ENCODE peak calls at places on chromosomes 13 and 19, in six cellular contexts. One of them, this sample, is unnamed.

GRCh38 chr19:3955688-3956087 is 15.2 kb downstream of the DAPK3 start:
- DNase-seq in A549: no peak
- DNase-seq in endothelial cell of umbilical vein: no peak
- DNase-seq in K562: no peak
- DNase-seq in HepG2: no peak
- DNase-seq in GM12878: no peak
- DNase-seq in this sample: no peak

GRCh38 chr19:15529774-15530372 is 21.5 kb downstream of the CYP4F22 start:
- DNase-seq in A549: no peak
- DNase-seq in endothelial cell of umbilical vein: no peak
- DNase-seq in K562: no peak
- DNase-seq in HepG2: no peak
- DNase-seq in GM12878: no peak
- DNase-seq in this sample: no peak

GRCh38 chr13:108733141-108733540 is 103.7 kb downstream of the MYO16 start:
- DNase-seq in A549: no peak
- DNase-seq in endothelial cell of umbilical vein: no peak
- DNase-seq in K562: no peak
- DNase-seq in HepG2: no peak
- DNase-seq in GM12878: no peak
- DNase-seq in this sample: no peak

GRCh38 chr19:35959040-35959967 is 23.1 kb downstream of the LRFN3 start:
- DNase-seq in A549: no peak
- DNase-seq in endothelial cell of umbilical vein: no peak
- DNase-seq in K562: no peak
- DNase-seq in HepG2: no peak
- DNase-seq in GM12878: no peak
- DNase-seq in this sample: no peak

GRCh38 chr13:99415851-99416331 is 85.4 kb upstream of the TM9SF2 start:
- DNase-seq in A549: no peak
- DNase-seq in endothelial cell of umbilical vein: no peak
- DNase-seq in K562: no peak
- DNase-seq in HepG2: no peak
- DNase-seq in GM12878: no peak
- DNase-seq in this sample: no peak

GRCh38 chr13:26621731-26622401 is 64.4 kb downstream of the WASF3 start:
- DNase-seq in A549: no peak
- DNase-seq in endothelial cell of umbilical vein: no peak
- DNase-seq in K562: no peak
- DNase-seq in HepG2: peak
- DNase-seq in GM12878: no peak
- DNase-seq in this sample: no peak

GRCh38 chr13:110581489-110582185 is 20.1 kb upstream of the RAB20 start:
- DNase-seq in A549: no peak
- DNase-seq in endothelial cell of umbilical vein: no peak
- DNase-seq in K562: no peak
- DNase-seq in HepG2: no peak
- DNase-seq in GM12878: no peak
- DNase-seq in this sample: no peak

GRCh38 chr13:66087149-66087780 is 1142.9 kb downstream of the PCDH9 start:
- DNase-seq in A549: no peak
- DNase-seq in endothelial cell of umbilical vein: no peak
- DNase-seq in K562: no peak
- DNase-seq in HepG2: no peak
- DNase-seq in GM12878: no peak
- DNase-seq in this sample: no peak

GRCh38 chr19:387777-388176 is 21.2 kb downstream of the C2CD4C start:
- DNase-seq in A549: no peak
- DNase-seq in endothelial cell of umbilical vein: no peak
- DNase-seq in K562: no peak
- DNase-seq in HepG2: no peak
- DNase-seq in GM12878: no peak
- DNase-seq in this sample: no peak

GRCh38 chr19:21082011-21082975 is at the start of gene ZNF714:
- DNase-seq in A549: peak
- DNase-seq in endothelial cell of umbilical vein: peak
- DNase-seq in K562: peak
- DNase-seq in HepG2: peak
- DNase-seq in GM12878: peak
- DNase-seq in this sample: peak

GRCh38 chr19:10603084-10603872 is 16.2 kb upstream of the AP1M2 start:
- DNase-seq in A549: no peak
- DNase-seq in endothelial cell of umbilical vein: peak
- DNase-seq in K562: peak
- DNase-seq in HepG2: no peak
- DNase-seq in GM12878: peak
- DNase-seq in this sample: peak

GRCh38 chr19:50509366-50509765 is 1.6 kb downstream of the JOSD2 start:
- DNase-seq in A549: no peak
- DNase-seq in endothelial cell of umbilical vein: no peak
- DNase-seq in K562: peak
- DNase-seq in HepG2: no peak
- DNase-seq in GM12878: no peak
- DNase-seq in this sample: no peak

GRCh38 chr19:10419646-10420443 is 493 bp upstream of the PDE4A start:
- DNase-seq in A549: peak
- DNase-seq in endothelial cell of umbilical vein: no peak
- DNase-seq in K562: peak
- DNase-seq in HepG2: no peak
- DNase-seq in GM12878: no peak
- DNase-seq in this sample: peak

DNA sequence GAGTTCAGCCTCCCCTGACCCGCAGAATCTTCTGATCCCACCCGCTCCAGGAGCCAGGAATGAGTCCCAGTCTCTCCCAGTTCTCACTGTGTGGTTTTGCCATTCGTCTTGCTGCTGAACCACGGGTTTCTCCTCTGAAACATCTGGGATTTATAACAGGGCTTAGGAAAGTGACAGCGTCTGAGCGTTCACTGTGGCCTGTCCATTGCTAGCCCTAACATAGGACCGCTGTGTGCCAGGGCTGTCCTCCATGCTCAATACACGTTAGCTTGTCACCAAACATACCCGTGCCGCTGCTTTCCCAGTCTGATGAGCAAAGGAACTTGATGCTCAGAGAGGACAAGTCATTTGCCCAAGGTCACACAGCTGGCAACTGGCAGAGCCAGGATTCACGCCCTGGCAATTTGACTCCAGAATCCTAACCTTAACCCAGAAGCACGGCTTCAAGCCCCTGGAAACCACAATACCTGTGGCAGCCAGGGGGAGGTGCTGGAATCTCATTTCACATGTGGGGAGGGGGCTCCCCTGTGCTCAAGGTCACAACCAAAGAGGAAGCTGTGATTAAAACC is 1.1 kb upstream of the APOE start:
- DNase-seq in A549: no peak
- DNase-seq in endothelial cell of umbilical vein: no peak
- DNase-seq in K562: peak
- DNase-seq in HepG2: peak
- DNase-seq in GM12878: no peak
- DNase-seq in this sample: peak
- TF ChIP-seq CTCF in A549: peak
- TF ChIP-seq CTCF in endothelial cell of umbilical vein: peak
- TF ChIP-seq CTCF in K562: peak
- TF ChIP-seq CTCF in HepG2: peak
- TF ChIP-seq CTCF in GM12878: no peak
- TF ChIP-seq CTCF in this sample: no peak

GRCh38 chr13:24745516-24745860 is 18.5 kb upstream of the RNF17 start:
- DNase-seq in A549: no peak
- DNase-seq in endothelial cell of umbilical vein: no peak
- DNase-seq in K562: no peak
- DNase-seq in HepG2: no peak
- DNase-seq in GM12878: no peak
- DNase-seq in this sample: no peak

GRCh38 chr13:24744247-24744646 is 19.7 kb upstream of the RNF17 start:
- DNase-seq in A549: no peak
- DNase-seq in endothelial cell of umbilical vein: no peak
- DNase-seq in K562: no peak
- DNase-seq in HepG2: no peak
- DNase-seq in GM12878: no peak
- DNase-seq in this sample: no peak

GRCh38 chr13:24746618-24747247 is 17.2 kb upstream of the RNF17 start:
- DNase-seq in A549: peak
- DNase-seq in endothelial cell of umbilical vein: no peak
- DNase-seq in K562: no peak
- DNase-seq in HepG2: no peak
- DNase-seq in GM12878: no peak
- DNase-seq in this sample: peak

GRCh38 chr13:24745861-24746617 is 17.9 kb upstream of the RNF17 start:
- DNase-seq in A549: no peak
- DNase-seq in endothelial cell of umbilical vein: no peak
- DNase-seq in K562: no peak
- DNase-seq in HepG2: no peak
- DNase-seq in GM12878: no peak
- DNase-seq in this sample: no peak

GRCh38 chr13:24747248-24748151 is 16.5 kb upstream of the RNF17 start:
- DNase-seq in A549: no peak
- DNase-seq in endothelial cell of umbilical vein: peak
- DNase-seq in K562: no peak
- DNase-seq in HepG2: no peak
- DNase-seq in GM12878: no peak
- DNase-seq in this sample: peak
- H3K4me3 ChIP-seq in A549: peak
- H3K4me3 ChIP-seq in endothelial cell of umbilical vein: peak
- H3K4me3 ChIP-seq in K562: no peak
- H3K4me3 ChIP-seq in HepG2: no peak
- H3K4me3 ChIP-seq in GM12878: peak
- H3K4me3 ChIP-seq in this sample: no peak

DNA sequence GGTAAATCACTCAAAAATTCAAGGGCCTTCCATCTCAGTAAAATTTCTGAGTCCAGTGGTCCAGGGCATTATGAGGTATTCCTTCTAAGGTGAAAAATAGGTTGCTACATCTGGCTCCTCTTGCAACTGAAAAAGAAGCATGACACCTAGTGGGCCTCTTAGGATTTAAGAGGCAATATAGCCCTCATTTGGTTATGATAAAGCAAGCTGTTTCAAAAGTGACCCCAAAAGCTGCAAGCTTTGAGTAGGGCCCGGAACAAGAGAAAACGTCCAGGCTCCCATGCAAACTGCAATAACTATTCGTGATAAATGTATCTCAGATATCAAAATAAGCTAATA is 1910.2 kb upstream of the PRR20A start:
- DNase-seq in A549: no peak
- DNase-seq in endothelial cell of umbilical vein: no peak
- DNase-seq in K562: no peak
- DNase-seq in HepG2: no peak
- DNase-seq in GM12878: no peak
- DNase-seq in this sample: no peak
- TF ChIP-seq MYC in A549: no peak
- TF ChIP-seq MYC in endothelial cell of umbilical vein: no peak
- TF ChIP-seq MYC in K562: no peak
- TF ChIP-seq MYC in HepG2: no peak
- TF ChIP-seq MYC in GM12878: no peak
- TF ChIP-seq MYC in this sample: no peak

GRCh38 chr13:50387124-50387581 is 371.9 kb downstream of the KCNRG start:
- DNase-seq in A549: no peak
- DNase-seq in endothelial cell of umbilical vein: no peak
- DNase-seq in K562: peak
- DNase-seq in HepG2: peak
- DNase-seq in GM12878: no peak
- DNase-seq in this sample: peak
- TF ChIP-seq CTCF in A549: no peak
- TF ChIP-seq CTCF in endothelial cell of umbilical vein: peak
- TF ChIP-seq CTCF in K562: peak
- TF ChIP-seq CTCF in HepG2: peak
- TF ChIP-seq CTCF in GM12878: peak
- TF ChIP-seq CTCF in this sample: peak

DNA sequence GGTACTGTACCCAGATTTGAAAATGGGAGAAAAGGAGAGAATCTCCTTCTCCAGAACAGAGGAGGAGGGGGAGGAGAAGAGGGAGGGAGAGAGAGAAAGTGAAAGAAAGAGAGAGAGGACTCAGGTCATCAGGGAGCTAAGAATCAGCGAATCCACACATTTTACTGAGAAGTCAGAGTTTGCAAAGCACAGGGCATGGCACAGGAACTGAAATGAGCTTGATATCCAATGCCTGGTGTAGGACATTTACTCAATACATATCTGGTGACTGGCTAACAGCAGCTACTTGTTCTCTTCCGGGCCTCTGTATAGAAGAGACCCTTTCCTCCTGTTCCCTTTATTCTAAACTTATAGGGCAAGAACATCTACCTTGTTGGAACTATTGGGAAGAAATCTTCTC is 375.1 kb downstream of the KLF5 start:
- DNase-seq in A549: no peak
- DNase-seq in endothelial cell of umbilical vein: no peak
- DNase-seq in K562: no peak
- DNase-seq in HepG2: no peak
- DNase-seq in GM12878: no peak
- DNase-seq in this sample: no peak
- H3K4me3 ChIP-seq in A549: no peak
- H3K4me3 ChIP-seq in endothelial cell of umbilical vein: no peak
- H3K4me3 ChIP-seq in K562: no peak
- H3K4me3 ChIP-seq in HepG2: no peak
- H3K4me3 ChIP-seq in GM12878: no peak
- H3K4me3 ChIP-seq in this sample: no peak

GRCh38 chr13:107342747-107343146 is 774.8 kb upstream of the ARGLU1 start:
- DNase-seq in A549: no peak
- DNase-seq in endothelial cell of umbilical vein: no peak
- DNase-seq in K562: no peak
- DNase-seq in HepG2: no peak
- DNase-seq in GM12878: no peak
- DNase-seq in this sample: no peak

GRCh38 chr13:107339209-107339608 is 771.3 kb upstream of the ARGLU1 start:
- DNase-seq in A549: no peak
- DNase-seq in endothelial cell of umbilical vein: no peak
- DNase-seq in K562: no peak
- DNase-seq in HepG2: no peak
- DNase-seq in GM12878: no peak
- DNase-seq in this sample: no peak
- TF ChIP-seq MYC in A549: no peak
- TF ChIP-seq MYC in endothelial cell of umbilical vein: no peak
- TF ChIP-seq MYC in K562: no peak
- TF ChIP-seq MYC in HepG2: no peak
- TF ChIP-seq MYC in GM12878: no peak
- TF ChIP-seq MYC in this sample: no peak

DNA sequence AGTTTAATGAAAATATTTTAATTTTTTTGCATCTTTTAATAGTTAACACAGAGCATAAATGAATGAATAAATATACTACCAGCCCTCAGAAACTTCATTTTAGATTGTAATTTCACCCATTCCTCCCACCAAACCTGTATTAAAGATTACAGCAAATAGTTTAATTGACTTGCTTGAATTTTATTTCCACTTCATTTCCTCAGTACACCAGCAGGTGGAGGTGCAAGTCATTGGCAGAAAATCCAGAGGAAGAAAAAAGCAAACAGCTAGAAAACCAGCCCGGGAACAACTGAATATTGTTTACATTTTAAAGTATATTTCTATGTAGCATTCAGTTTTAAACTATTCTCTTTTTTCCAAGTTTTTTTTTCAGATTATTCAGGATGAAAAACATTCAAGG is 177.8 kb downstream of the OLFM4 start:
- DNase-seq in A549: peak
- DNase-seq in endothelial cell of umbilical vein: no peak
- DNase-seq in K562: peak
- DNase-seq in HepG2: no peak
- DNase-seq in GM12878: no peak
- DNase-seq in this sample: peak
- TF ChIP-seq CTCF in A549: no peak
- TF ChIP-seq CTCF in endothelial cell of umbilical vein: peak
- TF ChIP-seq CTCF in K562: no peak
- TF ChIP-seq CTCF in HepG2: no peak
- TF ChIP-seq CTCF in GM12878: peak
- TF ChIP-seq CTCF in this sample: no peak